ENCODE peak calls at places on chromosomes 1 and 21, in six cellular contexts. K is AG09309, T is GM12865, A is fibroblast of mammary gland, M is upper lobe of left lung, V is mammary epithelial cell. E is an unnamed sample.

GRCh38 chr1:205582471-205583291 is 49.1 kb downstream of the ELK4 start:
- DNase-seq in M (no peak), A (no peak), T (peak; percentile 35), V (no peak), K (no peak), E (peak; percentile 65)

GRCh38 chr21:36506482-36506881 is 26.6 kb upstream of the CLDN14 start:
- DNase-seq in T (peak; percentile 47), A (no peak), V (no peak), K (no peak), M (no peak), E (no peak)

GRCh38 chr1:239558992-239559391 is 172.6 kb downstream of the CHRM3 start:
- DNase-seq in A (no peak), T (no peak), V (peak; percentile 4), K (no peak), M (no peak), E (no peak)

GRCh38 chr1:113456967-113457366 is 66.7 kb downstream of the MAGI3 start:
- DNase-seq in T (no peak), V (peak; percentile 91), A (peak; percentile 97), M (no peak), K (peak; percentile 89), E (no peak)

GRCh38 chr21:35527358-35527757 is 478.3 kb upstream of the RUNX1 start:
- DNase-seq in V (no peak), A (no peak), T (no peak), M (no peak), K (no peak), E (no peak)

GRCh38 chr1:182662121-182662890 is 22.1 kb downstream of the RGS8 start:
- DNase-seq in V (no peak), M (no peak), T (no peak), A (no peak), K (no peak), E (no peak)

GRCh38 chr1:12478612-12478985 is 139.4 kb downstream of the DHRS3 start:
- DNase-seq in T (no peak), V (no peak), M (no peak), K (no peak), A (no peak), E (peak; percentile 59)

GRCh38 chr1:1553821-1554494 is 13.5 kb upstream of the TMEM240 start:
- DNase-seq in T (no peak), M (peak; percentile 50), K (no peak), A (no peak), V (no peak), E (no peak)

GRCh38 chr1:78627321-78627720 is 7.1 kb downstream of the IFI44L start:
- DNase-seq in K (no peak), A (peak; percentile 50), V (peak; percentile 42), M (no peak), T (no peak), E (no peak)

GRCh38 chr1:53590581-53591515 is 131.6 kb downstream of the DMRTB1 start:
- DNase-seq in A (no peak), V (no peak), T (no peak), K (peak; percentile 56), M (no peak), E (no peak)

GRCh38 chr1:180680558-180681144 is 48.8 kb downstream of the XPR1 start:
- DNase-seq in K (no peak), V (peak; percentile 74), M (no peak), A (peak; percentile 89), T (no peak), E (no peak)

GRCh38 chr1:16922466-16922865 is 735 bp downstream of the CROCC start:
- DNase-seq in K (no peak), A (no peak), V (no peak), M (no peak), T (no peak), E (no peak)

GRCh38 chr1:16061255-16061654 is 12.2 kb downstream of the FAM131C start:
- DNase-seq in K (no peak), V (no peak), T (no peak), A (no peak), M (no peak), E (no peak)

GRCh38 chr1:225817611-225818061 is 7.7 kb downstream of the EPHX1 start:
- DNase-seq in T (no peak), M (no peak), K (peak; percentile 86), A (peak; percentile 93), V (peak; percentile 75), E (peak; percentile 22)

GRCh38 chr1:178037510-178038253 is 56.2 kb upstream of the RASAL2 start:
- DNase-seq in T (no peak), K (no peak), V (peak; percentile 48), M (peak; percentile 97), A (peak; percentile 76), E (no peak)

GRCh38 chr1:38123356-38123755 is 76.8 kb upstream of the POU3F1 start:
- DNase-seq in A (no peak), K (no peak), V (peak; percentile 82), M (no peak), T (no peak), E (no peak)

GRCh38 chr1:209029737-209030136 is 553.8 kb upstream of the CAMK1G start:
- DNase-seq in T (no peak), A (no peak), M (no peak), V (peak; percentile 10), K (no peak), E (no peak)

GRCh38 chr21:44757731-44758130 is 43.9 kb downstream of the UBE2G2 start:
- DNase-seq in T (no peak), V (no peak), K (no peak), M (no peak), A (no peak), E (no peak)

GRCh38 chr1:65148548-65149390 is 766 bp downstream of the AK4 start:
- DNase-seq in A (peak; percentile 33), K (no peak), V (peak; percentile 63), M (peak; percentile 89), T (peak; percentile 76), E (peak; percentile 87)

GRCh38 chr1:207740224-207740623 is 11.6 kb upstream of the CD46 start:
- DNase-seq in M (no peak), T (no peak), K (no peak), V (peak; percentile 40), A (no peak), E (no peak)

GRCh38 chr1:77571642-77572041 is 110.8 kb downstream of the ZZZ3 start:
- DNase-seq in M (no peak), K (no peak), V (no peak), A (no peak), T (no peak), E (no peak)

GRCh38 chr1:224340711-224341384 is 10.9 kb upstream of the NVL start:
- DNase-seq in A (no peak), M (peak; percentile 86), V (no peak), T (peak; percentile 37), K (no peak), E (peak; percentile 53)

GRCh38 chr1:58515794-58516401 is 30.6 kb downstream of the OMA1 start:
- DNase-seq in K (peak; percentile 59), T (peak; percentile 76), A (peak; percentile 88), V (peak; percentile 51), M (no peak), E (peak; percentile 38)

GRCh38 chr1:207828485-207829158 is 76.8 kb downstream of the CD46 start:
- DNase-seq in K (peak; percentile 74), V (peak; percentile 71), A (peak; percentile 91), T (peak; percentile 89), M (no peak), E (peak; percentile 73)

GRCh38 chr1:174358344-174358743 is 89.4 kb upstream of the GPR52 start:
- DNase-seq in K (no peak), A (peak; percentile 34), M (no peak), T (no peak), V (no peak), E (no peak)

GRCh38 chr1:52368383-52369172 is 2.6 kb upstream of the CC2D1B start:
- DNase-seq in T (peak; percentile 56), A (peak; percentile 37), M (peak; percentile 90), V (peak; percentile 97), K (no peak), E (peak; percentile 65)
- TF ChIP-seq CTCF in T (no peak), A (no peak), M (no peak), V (peak; percentile 11), K (no peak), E (no peak)

DNA sequence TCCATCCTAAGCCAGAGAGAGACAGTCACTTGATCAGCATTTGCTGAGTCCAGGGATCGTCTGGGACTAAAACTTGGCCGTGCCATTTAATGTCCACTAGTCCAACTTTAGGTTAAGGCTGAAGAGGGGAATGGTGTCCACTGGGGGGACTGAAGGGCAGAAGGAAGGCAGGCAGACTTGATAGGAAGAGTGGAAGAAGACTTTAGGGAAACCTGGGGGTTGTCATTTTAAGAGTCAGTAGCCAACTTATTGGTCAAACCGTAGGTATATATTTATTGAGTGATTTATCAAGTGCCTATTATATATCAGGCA is 1.3 kb upstream of the LMOD1 start:
- DNase-seq in K (no peak), T (no peak), M (no peak), A (no peak), V (no peak), E (no peak)
- TF ChIP-seq CTCF in K (no peak), T (no peak), M (no peak), A (no peak), V (no peak), E (no peak)

GRCh38 chr1:152015766-152016165 is 21.0 kb downstream of the S100A11 start:
- DNase-seq in M (no peak), T (no peak), V (no peak), A (no peak), K (no peak), E (no peak)

GRCh38 chr1:152022521-152022920 is 14.3 kb downstream of the S100A11 start:
- DNase-seq in T (no peak), A (no peak), K (no peak), M (no peak), V (no peak), E (no peak)

GRCh38 chr1:152014943-152015342 is 21.3 kb upstream of the S100A10 start:
- DNase-seq in V (no peak), M (no peak), K (no peak), A (no peak), T (no peak), E (no peak)

GRCh38 chr1:152021557-152021956 is 15.2 kb downstream of the S100A11 start:
- DNase-seq in K (no peak), M (no peak), V (no peak), T (no peak), A (no peak), E (no peak)

DNA sequence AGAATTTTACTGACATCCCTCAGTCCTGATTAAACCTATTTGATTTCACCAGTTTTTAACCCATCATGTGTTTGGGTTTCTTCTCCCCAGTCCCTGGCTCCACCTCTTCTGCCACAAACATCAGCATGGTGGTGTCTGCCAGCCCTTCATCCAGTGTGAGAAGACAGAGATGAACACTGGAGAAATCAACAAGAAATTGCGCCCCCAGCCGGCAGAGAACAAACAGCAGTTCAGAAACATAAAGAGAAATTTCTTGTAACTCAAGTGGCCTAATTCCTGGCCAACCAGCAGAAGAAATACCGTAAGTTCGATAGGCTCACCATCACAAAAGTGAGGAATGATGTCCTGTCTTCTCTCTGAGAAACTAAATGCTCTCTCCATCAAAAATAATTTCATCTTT is 18.3 kb downstream of the S100A11 start:
- DNase-seq in V (no peak), A (peak; percentile 22), M (no peak), K (no peak), T (peak; percentile 22), E (peak; percentile 65)
- TF ChIP-seq CTCF in V (peak; percentile 14), A (peak; percentile 35), M (no peak), K (peak; percentile 36), T (peak; percentile 41), E (peak; percentile 64)

DNA sequence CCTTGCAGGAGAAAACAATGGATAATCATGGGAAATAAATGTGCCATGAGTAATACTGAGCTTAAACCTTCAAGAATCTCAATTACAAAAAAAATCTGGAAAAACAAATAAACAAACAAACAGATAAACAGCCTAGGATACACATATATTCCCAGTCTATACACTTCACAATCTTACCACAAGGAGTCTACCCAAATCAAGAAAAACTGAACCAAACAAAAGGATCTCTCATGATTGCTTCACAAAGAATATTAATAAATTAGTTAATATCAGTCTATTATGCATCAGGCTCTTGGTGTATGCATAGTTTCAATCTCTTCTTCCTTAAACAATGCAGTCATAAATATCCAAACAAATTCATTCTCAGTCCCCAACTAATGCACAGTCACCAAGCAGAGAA is 3.2 kb upstream of the ESRRG start:
- DNase-seq in M (no peak), T (no peak), K (no peak), V (no peak), A (no peak), E (no peak)
- TF ChIP-seq CTCF in M (no peak), T (no peak), K (no peak), V (peak; percentile 14), A (no peak), E (no peak)